ENCODE peak calls at places on chromosomes 11 and 22, in six cellular contexts. A is NAMALWA; M is NCI-H510A; B is endothelial cell; S is stimulated activated CD4-positive, alpha-beta T cell treated with anti-CD3 and anti-CD28 coated beads, Interleukin-15, amount 100 ng/mL, for 48 hours; Y is transverse colon. X is an unnamed sample.

GRCh38 chr11:125275905-125276634 is 111.5 kb downstream of the PKNOX2 start:
- DNase-seq in B (no peak), M (no peak), Y (no peak), S (no peak), A (no peak), X (no peak)

GRCh38 chr11:130435671-130436070 is 7.3 kb upstream of the ADAMTS8 start:
- DNase-seq in M (no peak), S (no peak), Y (no peak), A (no peak), B (no peak), X (no peak)

GRCh38 chr11:62383822-62384221 is 35.0 kb upstream of the SCGB1A1 start:
- DNase-seq in A (no peak), S (no peak), M (no peak), Y (no peak), B (no peak), X (no peak)

GRCh38 chr11:85759915-85760314 is 51.0 kb downstream of the SYTL2 start:
- DNase-seq in B (no peak), Y (no peak), M (no peak), S (no peak), A (no peak), X (no peak)

GRCh38 chr11:112368402-112368801 is 107.7 kb upstream of the PLET1 start:
- DNase-seq in Y (no peak), S (no peak), A (no peak), B (no peak), M (no peak), X (no peak)

GRCh38 chr11:102295045-102295444 is 22.2 kb upstream of the BIRC3 start:
- DNase-seq in B (no peak), M (no peak), S (no peak), A (no peak), Y (no peak), X (no peak)

GRCh38 chr22:33248927-33249326 is 190.7 kb upstream of the SYN3 start:
- DNase-seq in B (no peak), Y (no peak), A (no peak), M (no peak), S (no peak), X (no peak)

GRCh38 chr22:43900206-43900605 is 8.4 kb upstream of the PNPLA5 start:
- DNase-seq in S (no peak), M (no peak), Y (no peak), A (no peak), B (no peak), X (no peak)

GRCh38 chr11:123624974-123625373 is 29.4 kb downstream of the SCN3B start:
- DNase-seq in B (no peak), S (no peak), M (no peak), Y (no peak), A (no peak), X (no peak)

GRCh38 chr22:48951836-48952235 is 875.8 kb downstream of the BRD1 start:
- DNase-seq in M (no peak), S (no peak), Y (no peak), A (no peak), B (no peak), X (no peak)

GRCh38 chr11:22192642-22193347 is at the start of gene ANO5:
- DNase-seq in Y (peak), M (peak), B (peak), S (no peak), A (no peak), X (peak)

GRCh38 chr11:113874096-113874919 is 1.1 kb downstream of the USP28 start:
- DNase-seq in S (no peak), A (peak), Y (no peak), B (no peak), M (no peak), X (no peak)

GRCh38 chr22:17085277-17086091 is 684 bp downstream of the IL17RA start:
- DNase-seq in M (no peak), B (no peak), Y (peak), S (no peak), A (no peak), X (no peak)

GRCh38 chr11:36254739-36255138 is 34.5 kb downstream of the COMMD9 start:
- DNase-seq in A (no peak), B (no peak), M (no peak), Y (no peak), S (no peak), X (no peak)

GRCh38 chr22:48382197-48382596 is 1445.5 kb downstream of the BRD1 start:
- DNase-seq in Y (no peak), A (no peak), M (no peak), B (no peak), S (no peak), X (no peak)

GRCh38 chr22:18983120-18983651 is 47.1 kb upstream of the PRODH start:
- DNase-seq in Y (no peak), A (no peak), B (no peak), M (no peak), S (no peak), X (no peak)

GRCh38 chr11:84830372-84830771 is 796.8 kb downstream of the DLG2 start:
- DNase-seq in Y (no peak), A (no peak), S (no peak), M (no peak), B (no peak), X (no peak)

GRCh38 chr11:36051235-36052072 is 107.6 kb downstream of the LDLRAD3 start:
- DNase-seq in S (no peak), M (no peak), B (no peak), A (no peak), Y (no peak), X (peak)

GRCh38 chr11:57651408-57651807 is 1.7 kb upstream of the YPEL4 start:
- DNase-seq in Y (no peak), B (no peak), M (no peak), S (no peak), A (no peak), X (no peak)

GRCh38 chr11:2807801-2808241 is 77.8 kb downstream of the CDKN1C start:
- DNase-seq in Y (peak), B (no peak), A (no peak), M (no peak), S (no peak), X (no peak)

GRCh38 chr11:83773950-83774880 is 488.0 kb upstream of the CCDC90B start:
- DNase-seq in B (no peak), M (no peak), S (no peak), Y (no peak), A (no peak), X (no peak)

GRCh38 chr11:32090774-32091370 is at the start of gene RCN1:
- DNase-seq in B (peak), M (peak), A (no peak), Y (peak), S (no peak), X (no peak)

GRCh38 chr11:62542111-62542745 is 4.4 kb downstream of the AHNAK start:
- DNase-seq in Y (peak), S (no peak), A (no peak), B (no peak), M (peak), X (no peak)

GRCh38 chr22:30668306-30668655 is 606 bp upstream of the DUSP18 start:
- DNase-seq in A (no peak), M (no peak), S (no peak), Y (no peak), B (peak), X (no peak)

GRCh38 chr11:59197990-59198389 is 14.7 kb downstream of the MPEG1 start:
- DNase-seq in Y (no peak), M (no peak), S (no peak), A (no peak), B (no peak), X (no peak)

GRCh38 chr11:108494182-108494581 is 4.0 kb downstream of the POGLUT3 start:
- DNase-seq in A (no peak), S (no peak), M (no peak), B (no peak), Y (no peak), X (no peak)

GRCh38 chr22:42300286-42301071 is 30.0 kb upstream of the TCF20 start:
- DNase-seq in B (no peak), M (no peak), Y (peak), A (peak), S (peak), X (no peak)

GRCh38 chr11:69126286-69126685 is 29.4 kb upstream of the SMIM38 start:
- DNase-seq in S (no peak), B (no peak), M (no peak), Y (no peak), A (no peak), X (no peak)